ENCODE peak calls at places on chromosomes 13 and 19, in five cellular contexts. N is posterior vena cava; P is RWPE1; U is CD8-positive, alpha-beta memory T cell; C is NCI-H1417. L is an unnamed sample.

GRCh38 chr13:113586661-113587479 is 2.3 kb downstream of the TFDP1 start:
- DNase-seq in N (peak), P (no peak), U (no peak), C (no peak), L (no peak)

GRCh38 chr19:3760871-3761361 is 576 bp downstream of the APBA3 start:
- DNase-seq in N (no peak), P (no peak), U (peak), C (peak), L (no peak)

GRCh38 chr13:112452380-112453206 is 76.4 kb downstream of the SPACA7 start:
- DNase-seq in N (peak), P (no peak), U (no peak), C (no peak), L (no peak)

GRCh38 chr13:94309997-94310842 is 169.3 kb downstream of the DCT start:
- DNase-seq in N (no peak), P (peak), U (no peak), C (no peak), L (peak)

GRCh38 chr19:11152318-11153062 is 3.1 kb downstream of the SPC24 start:
- DNase-seq in N (peak), P (peak), U (no peak), C (no peak), L (peak)

GRCh38 chr13:48263196-48263595 is 30.2 kb downstream of the ITM2B start:
- DNase-seq in N (no peak), P (peak), U (no peak), C (no peak), L (peak)

GRCh38 chr13:114065926-114066774 is 66.3 kb downstream of the RASA3 start:
- DNase-seq in N (no peak), P (no peak), U (no peak), C (no peak), L (no peak)

GRCh38 chr13:104592127-104592526 is 1525.9 kb upstream of the SLC10A2 start:
- DNase-seq in N (no peak), P (peak), U (no peak), C (no peak), L (peak)

GRCh38 chr13:105118577-105118976 is 1416.9 kb downstream of the EFNB2 start:
- DNase-seq in N (no peak), P (no peak), U (no peak), C (no peak), L (no peak)

GRCh38 chr13:23674795-23675640 is 104.8 kb downstream of the TNFRSF19 start:
- DNase-seq in N (no peak), P (peak), U (no peak), C (no peak), L (no peak)

GRCh38 chr19:2485428-2485827 is 9.5 kb downstream of the GADD45B start:
- DNase-seq in N (no peak), P (no peak), U (no peak), C (no peak), L (no peak)

L was measured in Caki2.